ENCODE peak calls at places on chromosome 6, in six cellular contexts. One of them, this sample, is unnamed.

GRCh38 chr6:138833819-138834539 is 38.1 kb downstream of the ECT2L start:
- DNase-seq in cardiac muscle cell: peak
- DNase-seq in heart left ventricle: peak
- DNase-seq in choroid plexus epithelial cell: peak
- DNase-seq in AG04450: no peak
- DNase-seq in bronchial epithelial cell: no peak
- DNase-seq in this sample: no peak

GRCh38 chr6:166204852-166205650 is 37.4 kb upstream of the TBXT start:
- DNase-seq in cardiac muscle cell: no peak
- DNase-seq in heart left ventricle: no peak
- DNase-seq in choroid plexus epithelial cell: no peak
- DNase-seq in AG04450: no peak
- DNase-seq in bronchial epithelial cell: no peak
- DNase-seq in this sample: no peak

GRCh38 chr6:1267057-1267732 is 44.7 kb upstream of the FOXQ1 start:
- DNase-seq in cardiac muscle cell: no peak
- DNase-seq in heart left ventricle: no peak
- DNase-seq in choroid plexus epithelial cell: peak
- DNase-seq in AG04450: no peak
- DNase-seq in bronchial epithelial cell: peak
- DNase-seq in this sample: no peak

GRCh38 chr6:33344771-33345697 is 27.5 kb upstream of the ZBTB22 start:
- DNase-seq in cardiac muscle cell: peak
- DNase-seq in heart left ventricle: peak
- DNase-seq in choroid plexus epithelial cell: peak
- DNase-seq in AG04450: peak
- DNase-seq in bronchial epithelial cell: peak
- DNase-seq in this sample: peak

GRCh38 chr6:35497571-35498406 is 910 bp upstream of the TEAD3 start:
- DNase-seq in cardiac muscle cell: peak
- DNase-seq in heart left ventricle: peak
- DNase-seq in choroid plexus epithelial cell: peak
- DNase-seq in AG04450: peak
- DNase-seq in bronchial epithelial cell: peak
- DNase-seq in this sample: peak

GRCh38 chr6:169568314-169569087 is 133.3 kb downstream of the WDR27 start:
- DNase-seq in cardiac muscle cell: no peak
- DNase-seq in heart left ventricle: no peak
- DNase-seq in choroid plexus epithelial cell: no peak
- DNase-seq in AG04450: no peak
- DNase-seq in bronchial epithelial cell: no peak
- DNase-seq in this sample: no peak

GRCh38 chr6:401239-401993 is 9.9 kb downstream of the IRF4 start:
- DNase-seq in cardiac muscle cell: no peak
- DNase-seq in heart left ventricle: no peak
- DNase-seq in choroid plexus epithelial cell: no peak
- DNase-seq in AG04450: no peak
- DNase-seq in bronchial epithelial cell: no peak
- DNase-seq in this sample: no peak

GRCh38 chr6:154399097-154399496 is 42.5 kb upstream of the IPCEF1 start:
- DNase-seq in cardiac muscle cell: no peak
- DNase-seq in heart left ventricle: no peak
- DNase-seq in choroid plexus epithelial cell: peak
- DNase-seq in AG04450: no peak
- DNase-seq in bronchial epithelial cell: peak
- DNase-seq in this sample: peak

GRCh38 chr6:122180132-122180531 is 219.3 kb upstream of the HSF2 start:
- DNase-seq in cardiac muscle cell: no peak
- DNase-seq in heart left ventricle: peak
- DNase-seq in choroid plexus epithelial cell: peak
- DNase-seq in AG04450: no peak
- DNase-seq in bronchial epithelial cell: no peak
- DNase-seq in this sample: no peak

GRCh38 chr6:16276991-16277981 is 38.9 kb downstream of the GMPR start:
- DNase-seq in cardiac muscle cell: peak
- DNase-seq in heart left ventricle: peak
- DNase-seq in choroid plexus epithelial cell: peak
- DNase-seq in AG04450: peak
- DNase-seq in bronchial epithelial cell: peak
- DNase-seq in this sample: peak

GRCh38 chr6:38179794-38180430 is 360.4 kb downstream of the ZFAND3 start:
- DNase-seq in cardiac muscle cell: no peak
- DNase-seq in heart left ventricle: no peak
- DNase-seq in choroid plexus epithelial cell: no peak
- DNase-seq in AG04450: no peak
- DNase-seq in bronchial epithelial cell: no peak
- DNase-seq in this sample: no peak

GRCh38 chr6:34391711-34392496 is 565 bp downstream of the NUDT3 start:
- DNase-seq in cardiac muscle cell: peak
- DNase-seq in heart left ventricle: peak
- DNase-seq in choroid plexus epithelial cell: peak
- DNase-seq in AG04450: no peak
- DNase-seq in bronchial epithelial cell: peak
- DNase-seq in this sample: peak

GRCh38 chr6:15682965-15683822 is 20.4 kb upstream of the DTNBP1 start:
- DNase-seq in cardiac muscle cell: no peak
- DNase-seq in heart left ventricle: no peak
- DNase-seq in choroid plexus epithelial cell: no peak
- DNase-seq in AG04450: no peak
- DNase-seq in bronchial epithelial cell: no peak
- DNase-seq in this sample: no peak

GRCh38 chr6:107230024-107230423 is 114.7 kb upstream of the BEND3 start:
- DNase-seq in cardiac muscle cell: no peak
- DNase-seq in heart left ventricle: no peak
- DNase-seq in choroid plexus epithelial cell: peak
- DNase-seq in AG04450: no peak
- DNase-seq in bronchial epithelial cell: no peak
- DNase-seq in this sample: peak

GRCh38 chr6:142884214-142885035 is 60.6 kb downstream of the HIVEP2 start:
- DNase-seq in cardiac muscle cell: no peak
- DNase-seq in heart left ventricle: no peak
- DNase-seq in choroid plexus epithelial cell: no peak
- DNase-seq in AG04450: no peak
- DNase-seq in bronchial epithelial cell: no peak
- DNase-seq in this sample: no peak

GRCh38 chr6:142883011-142883410 is 62.0 kb downstream of the HIVEP2 start:
- DNase-seq in cardiac muscle cell: no peak
- DNase-seq in heart left ventricle: no peak
- DNase-seq in choroid plexus epithelial cell: peak
- DNase-seq in AG04450: no peak
- DNase-seq in bronchial epithelial cell: no peak
- DNase-seq in this sample: peak

GRCh38 chr6:142886431-142887170 is 58.4 kb downstream of the HIVEP2 start:
- DNase-seq in cardiac muscle cell: peak
- DNase-seq in heart left ventricle: no peak
- DNase-seq in choroid plexus epithelial cell: peak
- DNase-seq in AG04450: no peak
- DNase-seq in bronchial epithelial cell: peak
- DNase-seq in this sample: peak

GRCh38 chr6:142887534-142887933 is 57.4 kb downstream of the HIVEP2 start:
- DNase-seq in cardiac muscle cell: no peak
- DNase-seq in heart left ventricle: no peak
- DNase-seq in choroid plexus epithelial cell: no peak
- DNase-seq in AG04450: no peak
- DNase-seq in bronchial epithelial cell: no peak
- DNase-seq in this sample: no peak

DNA sequence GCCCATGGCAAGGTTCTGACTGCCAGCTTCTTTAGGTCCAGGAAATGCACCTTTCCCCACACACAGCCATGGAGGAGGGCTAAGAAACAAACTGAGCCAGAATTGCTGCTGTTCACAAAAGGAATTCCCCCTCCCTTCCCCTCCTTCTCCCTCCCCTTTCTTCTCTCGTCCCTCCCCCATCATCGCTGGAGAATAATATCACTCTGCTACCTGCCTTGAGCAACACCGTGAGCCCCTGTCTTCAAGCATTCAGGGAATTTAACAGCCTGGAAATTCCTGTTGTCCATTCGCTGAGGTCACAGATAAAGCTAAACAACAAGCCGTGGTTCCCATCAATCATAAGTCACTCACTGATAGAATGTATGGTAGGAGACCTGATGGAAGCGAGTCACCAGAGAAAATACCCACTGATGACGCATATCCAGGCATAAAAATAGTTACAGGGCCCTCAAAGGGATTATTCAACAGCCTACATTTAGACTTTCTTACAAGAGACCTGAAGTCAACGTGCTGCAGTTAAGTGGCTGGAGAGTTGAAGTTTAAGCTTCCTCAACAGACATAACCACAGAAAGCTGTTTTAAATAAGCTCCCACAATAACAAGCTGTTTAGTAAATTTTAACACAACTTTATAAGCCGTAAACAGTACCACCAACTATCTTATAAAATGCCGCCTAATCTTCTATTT is 59.7 kb downstream of the HIVEP2 start:
- DNase-seq in cardiac muscle cell: peak
- DNase-seq in heart left ventricle: no peak
- DNase-seq in choroid plexus epithelial cell: peak
- DNase-seq in AG04450: peak
- DNase-seq in bronchial epithelial cell: peak
- DNase-seq in this sample: peak
- H3K4me3 ChIP-seq in cardiac muscle cell: peak
- H3K4me3 ChIP-seq in heart left ventricle: peak
- H3K4me3 ChIP-seq in choroid plexus epithelial cell: peak
- H3K4me3 ChIP-seq in AG04450: peak
- H3K4me3 ChIP-seq in bronchial epithelial cell: peak
- H3K4me3 ChIP-seq in this sample: peak

GRCh38 chr6:7566617-7567173 is 23.3 kb upstream of the SNRNP48 start:
- DNase-seq in cardiac muscle cell: no peak
- DNase-seq in heart left ventricle: no peak
- DNase-seq in choroid plexus epithelial cell: no peak
- DNase-seq in AG04450: no peak
- DNase-seq in bronchial epithelial cell: no peak
- DNase-seq in this sample: no peak
- TF ChIP-seq CTCF in cardiac muscle cell: no peak
- TF ChIP-seq CTCF in heart left ventricle: no peak
- TF ChIP-seq CTCF in choroid plexus epithelial cell: no peak
- TF ChIP-seq CTCF in AG04450: no peak
- TF ChIP-seq CTCF in bronchial epithelial cell: no peak
- TF ChIP-seq CTCF in this sample: no peak

GRCh38 chr6:158877716-158878115 is 58.5 kb upstream of the EZR start:
- DNase-seq in cardiac muscle cell: no peak
- DNase-seq in heart left ventricle: no peak
- DNase-seq in choroid plexus epithelial cell: no peak
- DNase-seq in AG04450: no peak
- DNase-seq in bronchial epithelial cell: no peak
- DNase-seq in this sample: no peak
- H3K4me3 ChIP-seq in cardiac muscle cell: no peak
- H3K4me3 ChIP-seq in heart left ventricle: no peak
- H3K4me3 ChIP-seq in choroid plexus epithelial cell: no peak
- H3K4me3 ChIP-seq in AG04450: no peak
- H3K4me3 ChIP-seq in bronchial epithelial cell: no peak
- H3K4me3 ChIP-seq in this sample: no peak

DNA sequence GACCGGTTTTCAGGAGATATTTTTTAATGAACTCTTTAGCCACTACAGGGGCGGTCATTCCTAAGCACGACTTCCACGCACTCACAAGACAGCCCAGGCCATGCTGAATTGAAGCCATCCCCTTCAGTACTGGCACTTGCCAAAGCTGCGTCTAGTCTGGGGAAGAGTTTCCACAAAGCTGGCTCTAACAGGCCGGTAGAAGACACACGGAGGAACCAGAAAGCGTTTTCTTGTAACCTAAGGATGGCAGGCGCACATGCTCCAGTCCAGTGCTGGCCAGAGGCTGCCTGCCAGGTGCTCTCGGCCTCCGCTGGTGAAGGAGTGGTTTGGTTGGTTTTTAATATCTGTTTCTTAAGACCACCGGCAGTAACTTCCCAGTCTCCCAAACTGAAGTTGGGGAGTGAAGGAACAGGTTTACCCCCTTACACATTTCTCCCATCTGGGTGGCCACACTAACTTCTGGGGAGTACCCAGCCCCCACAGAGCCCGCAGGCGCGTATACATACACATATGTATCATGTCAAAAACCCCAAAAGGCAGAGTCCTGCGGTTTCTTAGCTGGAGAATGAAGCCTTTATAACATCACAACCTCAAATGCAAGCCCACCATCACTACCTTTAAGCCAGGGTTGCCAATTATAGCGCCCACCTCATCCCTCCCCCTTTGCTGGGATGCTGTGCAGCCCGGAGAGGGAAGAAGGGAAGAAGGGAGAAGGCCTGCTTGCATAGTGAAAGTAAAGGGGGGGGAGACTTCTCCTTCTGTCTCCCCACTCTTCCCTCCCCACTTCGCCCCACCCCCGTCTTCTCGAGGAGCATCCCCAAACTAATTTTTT is 1.2 kb downstream of the TRERF1 start:
- DNase-seq in cardiac muscle cell: peak
- DNase-seq in heart left ventricle: no peak
- DNase-seq in choroid plexus epithelial cell: peak
- DNase-seq in AG04450: no peak
- DNase-seq in bronchial epithelial cell: peak
- DNase-seq in this sample: no peak
- TF ChIP-seq CTCF in cardiac muscle cell: no peak
- TF ChIP-seq CTCF in heart left ventricle: no peak
- TF ChIP-seq CTCF in choroid plexus epithelial cell: no peak
- TF ChIP-seq CTCF in AG04450: no peak
- TF ChIP-seq CTCF in bronchial epithelial cell: no peak
- TF ChIP-seq CTCF in this sample: no peak

DNA sequence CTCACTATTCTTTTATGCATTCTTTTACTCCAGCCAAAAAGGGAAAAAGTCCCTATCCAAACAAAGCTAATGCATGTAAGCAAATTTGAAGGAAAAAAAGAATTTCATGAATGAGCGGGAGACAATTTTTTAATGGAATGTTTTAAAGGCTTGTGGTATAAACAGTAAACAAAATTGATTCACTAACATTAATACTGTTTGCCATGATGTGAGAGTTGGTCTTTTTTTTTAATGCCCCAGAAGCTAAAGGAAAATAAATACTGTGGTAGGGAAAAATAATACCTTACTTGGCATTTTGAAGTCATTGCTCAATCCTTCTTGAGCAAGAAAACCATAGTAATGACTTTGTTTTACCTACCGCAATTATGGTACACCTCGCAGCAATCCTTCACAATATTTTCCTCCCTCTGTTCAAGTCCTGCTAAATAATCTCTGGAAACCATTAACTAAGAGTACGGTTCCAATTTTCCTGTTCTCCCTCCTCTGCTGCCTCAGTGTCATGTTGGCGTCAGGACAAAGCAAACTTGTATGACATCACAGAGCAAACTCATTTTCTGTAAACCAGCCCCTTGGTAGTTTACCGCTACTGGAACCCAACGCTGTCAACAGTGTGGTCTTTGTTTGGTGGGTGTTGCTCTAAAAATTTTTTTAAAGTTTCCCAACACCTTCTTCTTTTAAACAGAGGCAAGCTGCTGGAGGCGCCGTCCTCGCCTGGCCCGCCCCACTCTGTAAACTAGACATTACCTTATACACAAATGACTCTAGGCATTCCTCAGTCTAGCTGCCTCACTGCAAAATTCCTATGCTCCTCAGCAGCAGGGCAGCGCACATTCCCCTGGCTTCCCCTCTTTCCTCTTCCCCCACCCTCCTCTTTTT is 78.8 kb downstream of the BACH2 start:
- DNase-seq in cardiac muscle cell: peak
- DNase-seq in heart left ventricle: no peak
- DNase-seq in choroid plexus epithelial cell: no peak
- DNase-seq in AG04450: no peak
- DNase-seq in bronchial epithelial cell: peak
- DNase-seq in this sample: no peak
- H3K4me3 ChIP-seq in cardiac muscle cell: no peak
- H3K4me3 ChIP-seq in heart left ventricle: peak
- H3K4me3 ChIP-seq in choroid plexus epithelial cell: peak
- H3K4me3 ChIP-seq in AG04450: peak
- H3K4me3 ChIP-seq in bronchial epithelial cell: peak
- H3K4me3 ChIP-seq in this sample: peak

This sample was measured in cardiac fibroblast.